ENCODE peak calls at places on chromosomes 7 and 10, in five cellular contexts. One of them, this sample, is unnamed.

GRCh38 chr10:51301644-51302043 is 227.4 kb downstream of the PRKG1 start:
- DNase-seq in NCI-H460: no peak
- DNase-seq in activated CD4-positive, CD25-positive, alpha-beta regulatory T cell: no peak
- DNase-seq in right atrium auricular region: no peak
- DNase-seq in left ventricle myocardium inferior: peak; percentile 14
- DNase-seq in this sample: no peak

GRCh38 chr10:119398996-119399395 is 143.5 kb downstream of the RGS10 start:
- DNase-seq in NCI-H460: no peak
- DNase-seq in activated CD4-positive, CD25-positive, alpha-beta regulatory T cell: no peak
- DNase-seq in left ventricle myocardium inferior: no peak
- DNase-seq in right atrium auricular region: no peak
- DNase-seq in this sample: no peak

GRCh38 chr10:117967149-117967548 is 79.6 kb downstream of the RAB11FIP2 start:
- DNase-seq in NCI-H460: no peak
- DNase-seq in activated CD4-positive, CD25-positive, alpha-beta regulatory T cell: no peak
- DNase-seq in left ventricle myocardium inferior: no peak
- DNase-seq in right atrium auricular region: no peak
- DNase-seq in this sample: no peak

GRCh38 chr7:70776627-70777101 is 355.3 kb upstream of the GALNT17 start:
- DNase-seq in right atrium auricular region: no peak
- DNase-seq in NCI-H460: no peak
- DNase-seq in activated CD4-positive, CD25-positive, alpha-beta regulatory T cell: no peak
- DNase-seq in left ventricle myocardium inferior: no peak
- DNase-seq in this sample: no peak

GRCh38 chr10:361203-362135 is 226.2 kb downstream of the ZMYND11 start:
- DNase-seq in left ventricle myocardium inferior: no peak
- DNase-seq in NCI-H460: no peak
- DNase-seq in activated CD4-positive, CD25-positive, alpha-beta regulatory T cell: no peak
- DNase-seq in right atrium auricular region: no peak
- DNase-seq in this sample: no peak

GRCh38 chr10:70779088-70779487 is 6.1 kb downstream of the TBATA start:
- DNase-seq in activated CD4-positive, CD25-positive, alpha-beta regulatory T cell: no peak
- DNase-seq in NCI-H460: no peak
- DNase-seq in left ventricle myocardium inferior: no peak
- DNase-seq in right atrium auricular region: peak; percentile 57
- DNase-seq in this sample: no peak

GRCh38 chr7:128835790-128836641 is 5.8 kb downstream of the FLNC start:
- DNase-seq in right atrium auricular region: no peak
- DNase-seq in activated CD4-positive, CD25-positive, alpha-beta regulatory T cell: no peak
- DNase-seq in NCI-H460: no peak
- DNase-seq in left ventricle myocardium inferior: no peak
- DNase-seq in this sample: no peak

GRCh38 chr10:132713421-132714095 is 72.4 kb downstream of the NKX6-2 start:
- DNase-seq in left ventricle myocardium inferior: peak; percentile 13
- DNase-seq in activated CD4-positive, CD25-positive, alpha-beta regulatory T cell: no peak
- DNase-seq in right atrium auricular region: no peak
- DNase-seq in NCI-H460: no peak
- DNase-seq in this sample: no peak

GRCh38 chr7:140967438-140967837 is 42.7 kb upstream of the BRAF start:
- DNase-seq in activated CD4-positive, CD25-positive, alpha-beta regulatory T cell: no peak
- DNase-seq in left ventricle myocardium inferior: no peak
- DNase-seq in NCI-H460: no peak
- DNase-seq in right atrium auricular region: no peak
- DNase-seq in this sample: no peak

GRCh38 chr10:132590094-132590751 is 52.6 kb downstream of the INPP5A start:
- DNase-seq in right atrium auricular region: no peak
- DNase-seq in left ventricle myocardium inferior: no peak
- DNase-seq in NCI-H460: no peak
- DNase-seq in activated CD4-positive, CD25-positive, alpha-beta regulatory T cell: no peak
- DNase-seq in this sample: no peak

GRCh38 chr10:1968257-1969025 is 231.1 kb upstream of the ADARB2 start:
- DNase-seq in NCI-H460: peak; percentile 92
- DNase-seq in left ventricle myocardium inferior: no peak
- DNase-seq in activated CD4-positive, CD25-positive, alpha-beta regulatory T cell: no peak
- DNase-seq in right atrium auricular region: no peak
- DNase-seq in this sample: no peak

GRCh38 chr7:111202321-111202720 is 111.4 kb downstream of the LRRN3 start:
- DNase-seq in NCI-H460: no peak
- DNase-seq in activated CD4-positive, CD25-positive, alpha-beta regulatory T cell: no peak
- DNase-seq in left ventricle myocardium inferior: no peak
- DNase-seq in right atrium auricular region: no peak
- DNase-seq in this sample: no peak